ENCODE peak calls at places on chromosome 22, in ten cellular contexts. One of them, this sample, is unnamed.

GRCh38 chr22:22201185-22201924 is 43.2 kb upstream of the VPREB1 start:
- DNase-seq in foreskin fibroblast: no peak
- DNase-seq in Karpas-422: peak
- DNase-seq in epithelial cell of esophagus: peak
- DNase-seq in IMR-90: peak
- DNase-seq in Kasumi-1: peak
- DNase-seq in dorsolateral prefrontal cortex: no peak
- DNase-seq in cardiac septum: no peak
- DNase-seq in activated T-helper 1 cell treated with Interleukin-2 at 50 U/mL for 16 hours: peak
- DNase-seq in GDM1: no peak
- DNase-seq in this sample: peak

GRCh38 chr22:17334983-17335382 is 34.3 kb upstream of the CECR2 start:
- DNase-seq in Kasumi-1: no peak
- DNase-seq in GDM1: no peak
- DNase-seq in Karpas-422: peak
- DNase-seq in activated T-helper 1 cell treated with Interleukin-2 at 50 U/mL for 16 hours: no peak
- DNase-seq in foreskin fibroblast: no peak
- DNase-seq in IMR-90: no peak
- DNase-seq in dorsolateral prefrontal cortex: no peak
- DNase-seq in cardiac septum: no peak
- DNase-seq in epithelial cell of esophagus: no peak
- DNase-seq in this sample: no peak

GRCh38 chr22:45425101-45425500 is 11.6 kb downstream of the RIBC2 start:
- DNase-seq in Kasumi-1: no peak
- DNase-seq in epithelial cell of esophagus: peak
- DNase-seq in GDM1: no peak
- DNase-seq in IMR-90: peak
- DNase-seq in Karpas-422: no peak
- DNase-seq in dorsolateral prefrontal cortex: no peak
- DNase-seq in activated T-helper 1 cell treated with Interleukin-2 at 50 U/mL for 16 hours: no peak
- DNase-seq in cardiac septum: no peak
- DNase-seq in foreskin fibroblast: peak
- DNase-seq in this sample: peak

GRCh38 chr22:37681001-37681424 is 5.1 kb upstream of the NOL12 start:
- DNase-seq in foreskin fibroblast: peak
- DNase-seq in Karpas-422: no peak
- DNase-seq in dorsolateral prefrontal cortex: no peak
- DNase-seq in IMR-90: peak
- DNase-seq in cardiac septum: no peak
- DNase-seq in activated T-helper 1 cell treated with Interleukin-2 at 50 U/mL for 16 hours: no peak
- DNase-seq in epithelial cell of esophagus: peak
- DNase-seq in Kasumi-1: peak
- DNase-seq in GDM1: no peak
- DNase-seq in this sample: no peak

GRCh38 chr22:43060213-43060612 is 29.0 kb downstream of the TTLL1 start:
- DNase-seq in Karpas-422: peak
- DNase-seq in GDM1: peak
- DNase-seq in Kasumi-1: peak
- DNase-seq in IMR-90: no peak
- DNase-seq in cardiac septum: no peak
- DNase-seq in dorsolateral prefrontal cortex: no peak
- DNase-seq in foreskin fibroblast: no peak
- DNase-seq in activated T-helper 1 cell treated with Interleukin-2 at 50 U/mL for 16 hours: no peak
- DNase-seq in epithelial cell of esophagus: peak
- DNase-seq in this sample: no peak

GRCh38 chr22:36853407-36854099 is 7.3 kb upstream of the NCF4 start:
- DNase-seq in Karpas-422: peak
- DNase-seq in GDM1: peak
- DNase-seq in cardiac septum: peak
- DNase-seq in activated T-helper 1 cell treated with Interleukin-2 at 50 U/mL for 16 hours: peak
- DNase-seq in dorsolateral prefrontal cortex: peak
- DNase-seq in Kasumi-1: peak
- DNase-seq in foreskin fibroblast: peak
- DNase-seq in epithelial cell of esophagus: peak
- DNase-seq in IMR-90: peak
- DNase-seq in this sample: peak

GRCh38 chr22:46025225-46025972 is 48.4 kb upstream of the WNT7B start:
- DNase-seq in cardiac septum: peak
- DNase-seq in GDM1: no peak
- DNase-seq in activated T-helper 1 cell treated with Interleukin-2 at 50 U/mL for 16 hours: no peak
- DNase-seq in foreskin fibroblast: no peak
- DNase-seq in epithelial cell of esophagus: no peak
- DNase-seq in Karpas-422: no peak
- DNase-seq in Kasumi-1: no peak
- DNase-seq in dorsolateral prefrontal cortex: no peak
- DNase-seq in IMR-90: no peak
- DNase-seq in this sample: peak

GRCh38 chr22:23131931-23132330 is 9.9 kb downstream of the RSPH14 start:
- DNase-seq in GDM1: no peak
- DNase-seq in IMR-90: no peak
- DNase-seq in epithelial cell of esophagus: no peak
- DNase-seq in cardiac septum: no peak
- DNase-seq in Karpas-422: no peak
- DNase-seq in foreskin fibroblast: no peak
- DNase-seq in activated T-helper 1 cell treated with Interleukin-2 at 50 U/mL for 16 hours: no peak
- DNase-seq in dorsolateral prefrontal cortex: no peak
- DNase-seq in Kasumi-1: no peak
- DNase-seq in this sample: no peak

GRCh38 chr22:27720860-27721259 is 80.7 kb downstream of the MN1 start:
- DNase-seq in IMR-90: no peak
- DNase-seq in GDM1: no peak
- DNase-seq in activated T-helper 1 cell treated with Interleukin-2 at 50 U/mL for 16 hours: no peak
- DNase-seq in Kasumi-1: no peak
- DNase-seq in epithelial cell of esophagus: peak
- DNase-seq in Karpas-422: no peak
- DNase-seq in foreskin fibroblast: no peak
- DNase-seq in dorsolateral prefrontal cortex: no peak
- DNase-seq in cardiac septum: peak
- DNase-seq in this sample: peak

GRCh38 chr22:49423125-49423650 is 404.5 kb downstream of the BRD1 start:
- DNase-seq in epithelial cell of esophagus: no peak
- DNase-seq in cardiac septum: no peak
- DNase-seq in GDM1: no peak
- DNase-seq in dorsolateral prefrontal cortex: no peak
- DNase-seq in foreskin fibroblast: no peak
- DNase-seq in Kasumi-1: no peak
- DNase-seq in activated T-helper 1 cell treated with Interleukin-2 at 50 U/mL for 16 hours: no peak
- DNase-seq in Karpas-422: peak
- DNase-seq in IMR-90: no peak
- DNase-seq in this sample: peak

GRCh38 chr22:38724926-38725571 is 19.3 kb downstream of the GTPBP1 start:
- DNase-seq in cardiac septum: no peak
- DNase-seq in epithelial cell of esophagus: peak
- DNase-seq in GDM1: no peak
- DNase-seq in IMR-90: peak
- DNase-seq in Karpas-422: peak
- DNase-seq in dorsolateral prefrontal cortex: peak
- DNase-seq in activated T-helper 1 cell treated with Interleukin-2 at 50 U/mL for 16 hours: no peak
- DNase-seq in foreskin fibroblast: peak
- DNase-seq in Kasumi-1: peak
- DNase-seq in this sample: no peak

GRCh38 chr22:37329239-37330140 is 47.2 kb downstream of the CYTH4 start:
- DNase-seq in dorsolateral prefrontal cortex: no peak
- DNase-seq in IMR-90: peak
- DNase-seq in Karpas-422: no peak
- DNase-seq in Kasumi-1: no peak
- DNase-seq in cardiac septum: no peak
- DNase-seq in foreskin fibroblast: peak
- DNase-seq in activated T-helper 1 cell treated with Interleukin-2 at 50 U/mL for 16 hours: no peak
- DNase-seq in epithelial cell of esophagus: peak
- DNase-seq in GDM1: no peak
- DNase-seq in this sample: no peak